ENCODE peak calls at places on chromosomes 7 and 10, in four cellular contexts. T is Caco-2, W is tibial artery, N is adrenal gland. L is an unnamed sample.

GRCh38 chr7:28435732-28436378 is 23.5 kb downstream of the CREB5 start:
- DNase-seq in W (no peak), N (no peak), T (no peak), L (no peak)

GRCh38 chr7:111159426-111159825 is 68.5 kb downstream of the LRRN3 start:
- DNase-seq in N (no peak), T (no peak), W (no peak), L (no peak)

GRCh38 chr7:129468087-129468486 is 33.9 kb downstream of the STRIP2 start:
- DNase-seq in T (no peak), W (no peak), N (no peak), L (no peak)

GRCh38 chr10:114652402-114653368 is 5.4 kb downstream of the ABLIM1 start:
- DNase-seq in T (no peak), W (no peak), N (no peak), L (no peak)

GRCh38 chr10:35749230-35749629 is 107.1 kb upstream of the FZD8 start:
- DNase-seq in T (no peak), W (no peak), N (no peak), L (no peak)

GRCh38 chr10:48302515-48303476 is 3.7 kb upstream of the MAPK8 start:
- DNase-seq in T (no peak), N (no peak), W (no peak), L (no peak)

GRCh38 chr7:69213882-69214281 is 384.4 kb upstream of the AUTS2 start:
- DNase-seq in N (no peak), W (no peak), T (no peak), L (no peak)

GRCh38 chr7:94393251-94393758 is 1.4 kb upstream of the COL1A2 start:
- DNase-seq in T (no peak), W (no peak), N (no peak), L (peak; percentile 41)

GRCh38 chr7:51224811-51225581 is 91.6 kb downstream of the COBL start:
- DNase-seq in W (no peak), T (peak; percentile 60), N (no peak), L (no peak)

GRCh38 chr10:83301732-83302131 is 837.6 kb upstream of the GHITM start:
- DNase-seq in W (no peak), T (no peak), N (no peak), L (no peak)

GRCh38 chr10:30436200-30436599 is 2.2 kb downstream of the MAP3K8 start:
- DNase-seq in N (peak; percentile 25), W (no peak), T (peak; percentile 33), L (peak; percentile 43)

GRCh38 chr7:26694156-26694555 is 170.2 kb downstream of the SKAP2 start:
- DNase-seq in W (no peak), T (no peak), N (no peak), L (no peak)

GRCh38 chr10:100993986-100994708 is 5.5 kb upstream of the LZTS2 start:
- DNase-seq in W (no peak), T (peak; percentile 57), N (no peak), L (no peak)

GRCh38 chr10:22803201-22803895 is 89.0 kb upstream of the PIP4K2A start:
- DNase-seq in N (no peak), W (no peak), T (no peak), L (no peak)

GRCh38 chr10:43395571-43396060 is 13.4 kb downstream of the HNRNPF start:
- DNase-seq in T (no peak), N (peak; percentile 37), W (no peak), L (peak; percentile 21)

GRCh38 chr10:5285186-5285585 is 79.6 kb upstream of the UCN3 start:
- DNase-seq in N (no peak), W (no peak), T (no peak), L (no peak)

GRCh38 chr7:32506266-32507054 is 11.2 kb downstream of the AVL9 start:
- DNase-seq in T (no peak), W (no peak), N (no peak), L (no peak)

GRCh38 chr10:50988792-50989191 is 85.5 kb upstream of the PRKG1 start:
- DNase-seq in W (no peak), N (no peak), T (no peak), L (no peak)

GRCh38 chr7:107103369-107103768 is 58.9 kb downstream of the PRKAR2B start:
- DNase-seq in N (no peak), T (no peak), W (no peak), L (no peak)

GRCh38 chr7:80078159-80078731 is 56.4 kb upstream of the GNAI1 start:
- DNase-seq in T (no peak), N (no peak), W (no peak), L (no peak)

GRCh38 chr7:28503396-28503795 is 91.1 kb downstream of the CREB5 start:
- DNase-seq in W (no peak), T (no peak), N (no peak), L (no peak)

GRCh38 chr7:100088095-100088620 is 611 bp upstream of the COPS6 start:
- DNase-seq in N (no peak), W (no peak), T (no peak), L (no peak)

GRCh38 chr10:110775022-110775379 is 96.7 kb upstream of the PDCD4 start:
- DNase-seq in N (no peak), W (no peak), T (peak; percentile 60), L (no peak)

GRCh38 chr7:76301000-76301399 is 1.5 kb upstream of the HSPB1 start:
- DNase-seq in T (no peak), N (no peak), W (no peak), L (no peak)

GRCh38 chr10:33129181-33129928 is 171.3 kb upstream of the ITGB1 start:
- DNase-seq in W (peak; percentile 62), N (peak; percentile 31), T (no peak), L (peak; percentile 33)

GRCh38 chr7:117803476-117803875 is 69.8 kb downstream of the CTTNBP2 start:
- DNase-seq in W (no peak), N (no peak), T (no peak), L (no peak)

GRCh38 chr10:77586719-77587423 is 50.7 kb downstream of the KCNMA1 start:
- DNase-seq in T (no peak), N (no peak), W (peak; percentile 79), L (peak; percentile 72)

DNA sequence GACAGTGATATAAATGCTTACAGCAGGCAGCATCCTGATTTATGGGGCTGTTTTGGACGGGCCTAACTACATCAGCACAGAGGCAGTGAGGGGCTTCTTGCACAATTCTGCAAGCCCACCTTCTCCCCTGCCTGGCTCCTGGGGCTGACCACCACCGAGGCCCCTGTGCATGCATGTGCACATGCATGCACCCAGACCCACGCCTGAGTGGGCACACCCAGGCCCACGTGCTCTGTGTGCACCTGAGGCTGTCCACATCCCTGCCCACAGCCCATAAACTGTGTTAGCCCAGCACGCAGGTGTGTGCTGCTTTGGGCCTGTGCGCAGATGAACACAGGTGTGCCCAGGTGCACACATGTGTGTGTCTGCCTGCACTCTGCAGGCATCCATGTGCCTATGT is 40.0 kb downstream of the ZMIZ1 start:
- DNase-seq in N (no peak), W (no peak), T (no peak), L (no peak)
- H3K4me1 ChIP-seq in N (peaks cover 41% of the 10 kb centered on the region), W (no peaks in the 10 kb centered on the region), T (peaks cover 7% of the 10 kb centered on the region), L (peaks cover 18% of the 10 kb centered on the region)

GRCh38 chr10:72291019-72291532 is 17.4 kb downstream of the DDIT4 start:
- DNase-seq in N (no peak), W (no peak), T (no peak), L (no peak)
- H3K4me1 ChIP-seq in N (no peaks in the 10 kb centered on the region), W (no peaks in the 10 kb centered on the region), T (no peaks in the 10 kb centered on the region), L (no peaks in the 10 kb centered on the region)

DNA sequence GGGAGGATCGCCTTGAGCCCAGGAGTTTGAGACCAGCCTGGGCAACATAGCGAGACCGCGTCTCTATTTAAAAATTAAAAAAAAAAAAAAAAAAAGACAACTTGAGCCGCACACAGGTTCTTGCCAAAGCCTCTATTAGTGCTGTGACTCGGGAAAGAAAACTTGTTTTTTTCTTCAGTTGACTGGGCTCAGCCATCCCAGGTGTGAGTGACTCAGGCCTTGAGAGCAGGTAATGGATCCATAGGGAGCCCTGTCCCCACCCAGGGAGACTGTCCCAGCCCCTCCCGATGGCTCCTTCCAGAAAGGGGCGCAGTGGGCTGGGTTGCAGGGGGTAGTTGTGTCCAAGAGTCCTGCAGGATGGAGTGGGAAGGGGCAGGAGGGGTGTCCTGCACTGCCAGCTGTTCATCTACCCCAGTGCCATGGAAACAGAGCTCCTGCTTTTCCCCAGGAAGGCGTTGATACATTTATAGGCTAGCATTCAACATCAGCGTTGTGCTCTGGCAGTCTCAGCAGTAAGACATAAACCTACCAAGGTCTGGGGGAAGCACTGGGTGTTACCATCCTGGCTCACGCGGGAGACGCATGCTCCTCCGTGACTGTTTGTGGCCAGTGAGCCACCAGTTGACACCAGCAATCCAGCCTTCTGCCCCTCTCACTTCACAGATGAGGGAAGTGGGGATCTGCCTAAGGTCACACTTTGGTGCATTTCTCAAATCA is 126.6 kb downstream of the CUX1 start:
- DNase-seq in T (no peak), N (no peak), W (no peak), L (no peak)
- H3K4me1 ChIP-seq in T (peaks cover 13% of the 10 kb centered on the region), N (peaks cover 14% of the 10 kb centered on the region), W (no peaks in the 10 kb centered on the region), L (peaks cover 25% of the 10 kb centered on the region)

GRCh38 chr10:124717911-124718734 is 26.1 kb downstream of the FAM53B start:
- DNase-seq in T (no peak), N (no peak), W (no peak), L (peak; percentile 68)
- H3K4me1 ChIP-seq in T (no peaks in the 10 kb centered on the region), N (peaks cover 61% of the 10 kb centered on the region), W (no peaks in the 10 kb centered on the region), L (peaks cover 37% of the 10 kb centered on the region)

GRCh38 chr7:131020759-131021219 is 286.8 kb upstream of the KLF14 start:
- DNase-seq in W (no peak), N (no peak), T (no peak), L (no peak)

GRCh38 chr7:131019351-131019750 is 285.3 kb upstream of the KLF14 start:
- DNase-seq in W (no peak), N (no peak), T (no peak), L (no peak)

GRCh38 chr7:131026297-131027003 is 292.4 kb upstream of the KLF14 start:
- DNase-seq in T (no peak), N (no peak), W (no peak), L (no peak)

GRCh38 chr7:131021460-131021859 is 287.5 kb upstream of the KLF14 start:
- DNase-seq in N (no peak), T (no peak), W (no peak), L (no peak)

DNA sequence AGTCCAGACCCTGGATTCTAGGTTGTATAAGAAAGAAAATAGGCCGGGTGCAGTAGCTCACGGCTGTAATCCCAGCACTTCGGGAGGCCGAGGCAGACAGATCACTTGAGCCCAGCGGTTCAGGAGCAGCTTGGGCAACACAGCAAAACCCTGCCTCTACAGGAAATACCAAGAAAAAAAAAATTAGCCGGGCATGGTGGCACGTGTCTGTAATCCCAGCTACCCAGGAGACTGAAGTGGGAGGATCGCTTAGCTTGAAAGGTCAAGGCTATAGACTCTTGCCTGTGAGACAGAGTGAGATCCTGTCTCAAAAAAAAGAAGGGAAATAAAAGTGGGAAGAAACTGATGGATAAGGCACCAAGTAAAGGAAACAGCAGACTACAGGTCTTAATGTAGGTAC is 287.9 kb upstream of the KLF14 start:
- DNase-seq in N (peak; percentile 72), W (no peak), T (no peak), L (no peak)
- H3K4me1 ChIP-seq in N (peaks cover 21% of the 10 kb centered on the region), W (no peaks in the 10 kb centered on the region), T (no peaks in the 10 kb centered on the region), L (peaks cover 12% of the 10 kb centered on the region)

DNA sequence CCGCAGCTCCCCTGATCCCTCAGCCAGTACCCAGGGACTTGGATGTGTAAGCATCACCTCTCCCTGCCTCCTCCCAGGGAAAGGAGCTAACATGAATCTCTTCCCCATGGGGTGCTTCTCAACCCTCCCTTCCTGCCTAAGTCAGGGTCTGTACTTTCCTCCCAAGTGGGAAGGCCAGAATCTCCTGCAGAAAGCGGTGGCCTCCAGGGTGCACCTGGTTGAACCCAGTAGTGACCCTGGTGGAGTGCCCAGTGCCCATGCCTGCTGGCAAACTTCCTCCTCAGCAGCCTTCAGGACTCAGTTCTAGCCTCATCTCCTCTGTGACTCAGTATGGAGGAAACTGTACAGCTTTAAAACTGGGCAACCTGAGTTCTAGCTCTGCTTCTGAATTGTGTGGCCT is 2.8 kb upstream of the LOXL4 start:
- DNase-seq in W (no peak), T (no peak), N (no peak), L (no peak)
- H3K4me1 ChIP-seq in W (no peaks in the 10 kb centered on the region), T (peaks cover 28% of the 10 kb centered on the region), N (peaks cover 14% of the 10 kb centered on the region), L (no peaks in the 10 kb centered on the region)

GRCh38 chr10:93436577-93436976 is 45.6 kb downstream of the MYOF start:
- DNase-seq in W (peak; percentile 82), T (no peak), N (peak; percentile 40), L (peak; percentile 81)
- H3K4me1 ChIP-seq in W (peaks cover 9% of the 10 kb centered on the region), T (peaks cover 66% of the 10 kb centered on the region), N (peaks cover 22% of the 10 kb centered on the region), L (peaks cover 16% of the 10 kb centered on the region)